ENCODE peak calls at places on chromosomes 3 and 15, in nine cellular contexts. Z is ovary, G is uterus, K is A673, I is left ventricle myocardium inferior, W is tibial nerve, J is psoas muscle, F is OCI-LY7, X is breast epithelium. C is an unnamed sample.
A peak's percentile ranks its signal among the peaks of the same experiment; 100 is the strongest.

GRCh38 chr3:43512749-43513404 is 108.9 kb downstream of the ANO10 start:
- DNase-seq in W (no peak), I (no peak), F (no peak), Z (no peak), J (no peak), G (no peak), X (no peak), K (no peak), C (no peak)

GRCh38 chr15:87672309-87672897 is 584.1 kb downstream of the NTRK3 start:
- DNase-seq in I (peak; percentile 16), K (peak; percentile 6), J (no peak), G (peak; percentile 27), Z (no peak), X (no peak), F (no peak), W (peak; percentile 45), C (peak; percentile 29)

GRCh38 chr15:67066041-67067021 is 929 bp downstream of the SMAD3 start:
- DNase-seq in F (peak; percentile 72), I (peak; percentile 28), W (no peak), K (peak; percentile 49), X (no peak), G (peak; percentile 45), Z (peak; percentile 34), J (no peak), C (peak; percentile 39)

GRCh38 chr3:183541235-183541655 is 14.3 kb downstream of the KLHL6 start:
- DNase-seq in X (no peak), K (no peak), W (no peak), G (no peak), Z (no peak), F (peak; percentile 51), J (no peak), I (no peak), C (no peak)

GRCh38 chr3:8851703-8852102 is 82.3 kb upstream of the OXTR start:
- DNase-seq in K (no peak), W (no peak), F (no peak), Z (no peak), J (no peak), X (no peak), I (no peak), G (no peak), C (peak; percentile 61)

GRCh38 chr3:131361464-131362421 is 19.8 kb upstream of the NUDT16 start:
- DNase-seq in G (peak; percentile 69), K (no peak), J (peak; percentile 81), I (peak; percentile 83), X (peak; percentile 79), Z (peak; percentile 71), W (peak; percentile 47), F (no peak), C (peak; percentile 65)

GRCh38 chr3:114110439-114110838 is 53.9 kb downstream of the QTRT2 start:
- DNase-seq in J (no peak), F (no peak), I (no peak), G (no peak), K (no peak), X (no peak), Z (no peak), W (no peak), C (no peak)

GRCh38 chr3:71651625-71652024 is 68.1 kb upstream of the FOXP1 start:
- DNase-seq in I (no peak), J (no peak), K (no peak), Z (no peak), W (no peak), X (no peak), F (no peak), G (no peak), C (no peak)

GRCh38 chr3:78204977-78205376 is 1165.1 kb downstream of the ROBO2 start:
- DNase-seq in Z (no peak), F (no peak), I (no peak), X (no peak), G (no peak), W (no peak), J (no peak), K (peak; percentile 85), C (no peak)

GRCh38 chr15:29122506-29122905 is 147.1 kb downstream of the NSMCE3 start:
- DNase-seq in X (no peak), F (no peak), Z (no peak), G (no peak), I (no peak), K (no peak), J (no peak), W (no peak), C (no peak)

GRCh38 chr15:29121907-29122306 is 147.7 kb downstream of the NSMCE3 start:
- DNase-seq in W (no peak), I (no peak), Z (no peak), K (no peak), J (no peak), X (no peak), F (no peak), G (no peak), C (no peak)

GRCh38 chr15:29123171-29123570 is 146.5 kb downstream of the NSMCE3 start:
- DNase-seq in J (no peak), Z (no peak), K (no peak), I (peak; percentile 5), F (no peak), X (no peak), W (no peak), G (no peak), C (no peak)

GRCh38 chr15:29120593-29121368 is 148.8 kb downstream of the NSMCE3 start:
- DNase-seq in Z (no peak), X (no peak), G (no peak), W (no peak), K (no peak), F (no peak), I (no peak), J (no peak), C (no peak)

DNA sequence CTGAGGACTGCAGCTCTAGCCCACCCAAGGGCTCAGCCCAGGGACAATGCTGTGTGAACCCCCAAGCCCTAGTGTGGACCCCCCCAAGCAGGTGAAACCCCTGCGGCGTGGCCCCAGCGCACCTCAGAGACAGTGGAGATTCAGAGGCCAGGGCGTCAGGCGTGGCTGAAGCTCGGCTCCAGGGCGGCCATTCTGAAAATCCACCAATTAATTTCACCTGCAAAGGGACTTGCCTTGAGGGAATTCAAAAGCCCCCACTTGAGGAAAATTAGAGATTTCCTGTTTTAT is 148.3 kb downstream of the NSMCE3 start:
- DNase-seq in G (no peak), K (no peak), W (no peak), I (no peak), J (no peak), X (no peak), Z (no peak), F (no peak), C (no peak)
- H3K4me3 ChIP-seq in G (no peak overlapping the region), K (no peak overlapping the region), W (no peak overlapping the region), I (no peak overlapping the region), J (no peak overlapping the region), X (no peak overlapping the region), Z (no peak overlapping the region), F (no peak overlapping the region), C (no peak overlapping the region)

GRCh38 chr3:127760361-127760760 is 62.0 kb downstream of the MGLL start:
- DNase-seq in G (no peak), Z (no peak), F (no peak), J (peak; percentile 65), I (peak; percentile 63), K (no peak), W (no peak), X (no peak), C (no peak)

GRCh38 chr3:127759826-127760225 is 62.5 kb downstream of the MGLL start:
- DNase-seq in F (no peak), J (no peak), I (no peak), Z (no peak), G (no peak), K (no peak), W (no peak), X (no peak), C (no peak)

GRCh38 chr3:127762787-127763105 is 59.6 kb downstream of the MGLL start:
- DNase-seq in F (no peak), W (no peak), I (no peak), Z (no peak), J (no peak), G (no peak), X (no peak), K (no peak), C (no peak)

GRCh38 chr3:127762077-127762786 is 60.1 kb downstream of the MGLL start:
- DNase-seq in F (peak; percentile 55), G (no peak), K (no peak), I (peak; percentile 47), J (no peak), X (no peak), Z (peak; percentile 27), W (no peak), C (no peak)

GRCh38 chr3:127761101-127761802 is 61.1 kb downstream of the MGLL start:
- DNase-seq in X (no peak), W (no peak), Z (no peak), F (no peak), G (no peak), K (no peak), I (no peak), J (no peak), C (no peak)
- TF ChIP-seq CTCF in X (no peak), W (no peak), Z (no peak), F (no peak), G (no peak), K (no peak), I (peak; percentile 30), J (no peak), C (no peak)

GRCh38 chr15:62927196-62927595 is 115.4 kb upstream of the TPM1 start:
- DNase-seq in Z (no peak), J (no peak), W (no peak), G (no peak), K (no peak), X (no peak), F (no peak), I (no peak), C (no peak)

GRCh38 chr15:62925875-62926274 is 116.7 kb upstream of the TPM1 start:
- DNase-seq in W (no peak), G (no peak), X (no peak), Z (no peak), J (no peak), I (no peak), F (no peak), K (no peak), C (no peak)

GRCh38 chr15:62920569-62921502 is 121.7 kb upstream of the TPM1 start:
- DNase-seq in K (no peak), J (no peak), G (peak; percentile 29), W (peak; percentile 87), X (no peak), I (peak; percentile 56), Z (peak; percentile 36), F (no peak), C (peak; percentile 34)

GRCh38 chr15:62928242-62928995 is 114.1 kb upstream of the TPM1 start:
- DNase-seq in X (no peak), I (no peak), K (peak; percentile 59), G (no peak), F (no peak), W (no peak), J (no peak), Z (no peak), C (peak; percentile 88)

DNA sequence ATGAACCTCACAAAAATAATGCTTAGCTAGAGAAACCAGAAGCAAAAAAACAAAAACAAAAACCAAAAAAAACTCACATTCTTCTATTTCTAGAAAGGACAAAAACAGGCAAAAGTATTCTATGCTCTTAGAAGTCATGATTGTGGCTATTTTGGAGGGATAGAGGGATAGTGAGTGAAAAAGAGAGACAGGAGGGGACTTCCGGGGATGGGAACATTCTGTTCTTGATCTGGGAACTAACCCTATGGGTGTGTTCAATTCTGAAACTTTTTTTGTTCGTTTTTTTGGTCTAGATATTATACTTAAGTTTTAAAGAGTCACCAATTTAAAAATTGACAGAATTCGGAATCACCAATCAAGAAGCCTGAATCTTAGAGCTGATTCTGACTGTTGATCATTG is 120.0 kb upstream of the TPM1 start:
- DNase-seq in X (no peak), W (no peak), J (no peak), G (no peak), Z (no peak), I (no peak), K (no peak), F (no peak), C (no peak)
- H3K4me1 ChIP-seq in X (no peaks in the 10 kb centered on the region), W (peaks cover 7% of the 10 kb centered on the region), J (peaks cover 4% of the 10 kb centered on the region), G (no peaks in the 10 kb centered on the region), Z (no peaks in the 10 kb centered on the region), I (peaks cover 15% of the 10 kb centered on the region), K (no peaks in the 10 kb centered on the region), F (no peaks in the 10 kb centered on the region), C (peaks cover 8% of the 10 kb centered on the region)

GRCh38 chr15:60962087-60962486 is 267.0 kb downstream of the RORA start:
- DNase-seq in G (no peak), F (no peak), X (no peak), J (no peak), W (no peak), I (no peak), K (peak; percentile 21), Z (no peak), C (no peak)
- H3K4me3 ChIP-seq in G (no peak overlapping the region), F (no peak overlapping the region), X (no peak overlapping the region), J (no peak overlapping the region), W (no peak overlapping the region), I (no peak overlapping the region), K (no peak overlapping the region), Z (no peak overlapping the region), C (no peak overlapping the region)

C was measured in mammary epithelial cell.